ENCODE peak calls at places on chromosomes 16 and 17, in seven cellular contexts. U, P, L, H, T, Y and J are unnamed samples.

GRCh38 chr17:79027925-79028491 is 4.0 kb downstream of the C1QTNF1 start:
- DNase-seq in U (no peak), P (no peak), L (no peak), H (peak; percentile 38), T (peak; percentile 45), Y (no peak), J (no peak)

GRCh38 chr16:1244881-1245280 is 4.4 kb downstream of the TPSAB1 start:
- DNase-seq in U (no peak), P (no peak), L (no peak), H (no peak), T (no peak), Y (no peak), J (no peak)

GRCh38 chr16:25966172-25967097 is 274.7 kb downstream of the HS3ST4 start:
- DNase-seq in U (no peak), P (peak; percentile 5), L (no peak), H (no peak), T (no peak), Y (no peak), J (no peak)

GRCh38 chr16:24701521-24701951 is 27.9 kb upstream of the TNRC6A start:
- DNase-seq in U (no peak), P (no peak), L (no peak), H (no peak), T (peak; percentile 46), Y (peak; percentile 27), J (no peak)

GRCh38 chr16:53922805-53923645 is 219.1 kb downstream of the FTO start:
- DNase-seq in U (no peak), P (no peak), L (no peak), H (no peak), T (no peak), Y (no peak), J (no peak)

GRCh38 chr16:88879788-88880055 is 13.3 kb upstream of the PABPN1L start:
- DNase-seq in U (no peak), P (no peak), L (no peak), H (no peak), T (no peak), Y (no peak), J (no peak)

GRCh38 chr17:3668279-3669084 is at the start of the genes EMC6 and TAX1BP3:
- DNase-seq in U (peak; percentile 98), P (peak; percentile 100), L (peak; percentile 99), H (peak; percentile 100), T (peak; percentile 98), Y (peak; percentile 99), J (peak; percentile 95)

GRCh38 chr17:78129385-78130079 is 977 bp upstream of the TMC6 start:
- DNase-seq in U (no peak), P (no peak), L (no peak), H (no peak), T (no peak), Y (no peak), J (no peak)

GRCh38 chr17:82244413-82245140 is 15.7 kb downstream of the SLC16A3 start:
- DNase-seq in U (peak; percentile 18), P (no peak), L (no peak), H (peak; percentile 55), T (peak; percentile 67), Y (no peak), J (no peak)

GRCh38 chr16:3175157-3176153 is 12.5 kb upstream of the OR1F1 start:
- DNase-seq in U (no peak), P (no peak), L (peak; percentile 80), H (no peak), T (peak; percentile 87), Y (no peak), J (peak; percentile 78)

GRCh38 chr17:63446981-63447687 is 1.0 kb upstream of the CYB561 start:
- DNase-seq in U (no peak), P (peak; percentile 65), L (peak; percentile 77), H (no peak), T (no peak), Y (peak; percentile 59), J (no peak)

GRCh38 chr17:28173801-28174200 is 131.3 kb downstream of the NLK start:
- DNase-seq in U (no peak), P (no peak), L (peak; percentile 30), H (no peak), T (peak; percentile 11), Y (no peak), J (no peak)

GRCh38 chr16:87274808-87275207 is 42.4 kb downstream of the C16orf95 start:
- DNase-seq in U (no peak), P (no peak), L (no peak), H (no peak), T (no peak), Y (no peak), J (no peak)